ENCODE peak calls at places on chromosomes 3 and 15, in ten cellular contexts. V is K562, I is Karpas-422, P is OCI-LY7, G is SK-N-SH, U is PC-3, L is IMR-90, Y is GM23248, H is A549, E is H1. T is an unnamed sample. For H3K4me1 and H3K9me3, the result is how much of the 10 kb centered on the place peaks cover.

GRCh38 chr15:100717596-100717995 is 115.2 kb downstream of the ASB7 start:
- DNase-seq in L (no peak), V (no peak), I (no peak), U (no peak), P (no peak), Y (no peak), E (no peak), H (no peak), G (no peak), T (no peak)

GRCh38 chr3:183907176-183907575 is 22.5 kb upstream of the PARL start:
- DNase-seq in L (no peak), U (no peak), P (no peak), H (no peak), V (no peak), E (no peak), Y (no peak), G (no peak), I (no peak), T (peak)

GRCh38 chr3:13574798-13575451 is 26.0 kb downstream of the FBLN2 start:
- DNase-seq in E (no peak), V (peak), H (no peak), G (no peak), Y (peak), P (no peak), I (no peak), U (no peak), L (peak), T (peak)

GRCh38 chr15:48999314-48999713 is 35.6 kb upstream of the SHC4 start:
- DNase-seq in H (no peak), E (no peak), L (no peak), V (no peak), P (no peak), I (no peak), U (no peak), G (no peak), Y (no peak), T (no peak)

GRCh38 chr3:154324919-154325318 is 632 bp upstream of the DHX36 start:
- DNase-seq in P (no peak), I (no peak), E (no peak), L (no peak), Y (peak), V (no peak), H (no peak), U (no peak), G (no peak), T (no peak)

GRCh38 chr3:12423918-12424634 is 60.2 kb upstream of the TSEN2 start:
- DNase-seq in Y (peak), L (peak), I (no peak), V (no peak), U (peak), P (no peak), E (no peak), H (no peak), G (peak), T (no peak)

GRCh38 chr3:142000341-142000870 is 124.0 kb downstream of the ATP1B3 start:
- DNase-seq in I (peak), G (no peak), V (no peak), H (no peak), Y (no peak), P (no peak), U (no peak), L (no peak), E (no peak), T (no peak)

GRCh38 chr3:132289311-132289710 is 27.9 kb upstream of the ACP3 start:
- DNase-seq in E (no peak), P (no peak), H (no peak), Y (peak), V (no peak), L (no peak), G (no peak), I (no peak), U (no peak), T (no peak)

GRCh38 chr15:42097018-42097417 is 2.7 kb upstream of the PLA2G4D start:
- DNase-seq in V (no peak), U (no peak), H (no peak), L (no peak), G (no peak), Y (no peak), P (no peak), E (no peak), I (no peak), T (no peak)

GRCh38 chr3:31567036-31567435 is 34.3 kb downstream of the STT3B start:
- DNase-seq in H (no peak), E (no peak), P (peak), V (peak), U (peak), L (no peak), G (peak), I (peak), Y (no peak), T (no peak)

GRCh38 chr15:88377509-88377908 is 89.7 kb downstream of the MRPL46 start:
- DNase-seq in L (no peak), P (no peak), Y (no peak), U (no peak), G (no peak), E (no peak), I (no peak), V (no peak), H (no peak), T (no peak)

GRCh38 chr3:13189639-13190375 is 116.6 kb upstream of the IQSEC1 start:
- DNase-seq in U (peak), G (no peak), I (no peak), L (peak), E (no peak), V (no peak), H (no peak), P (peak), Y (peak), T (peak)

GRCh38 chr3:29331830-29332637 is 51.2 kb downstream of the RBMS3 start:
- DNase-seq in U (no peak), H (no peak), Y (peak), L (no peak), E (no peak), P (no peak), V (no peak), G (no peak), I (no peak), T (no peak)

GRCh38 chr3:14214764-14215163 is 36.1 kb downstream of the LSM3 start:
- DNase-seq in Y (no peak), H (no peak), L (no peak), U (no peak), P (no peak), E (no peak), G (no peak), I (no peak), V (no peak), T (no peak)

GRCh38 chr3:144296808-144297207 is 325.2 kb downstream of the DIPK2A start:
- DNase-seq in E (no peak), H (no peak), I (no peak), L (no peak), U (no peak), V (no peak), G (no peak), Y (no peak), P (no peak), T (no peak)

DNA sequence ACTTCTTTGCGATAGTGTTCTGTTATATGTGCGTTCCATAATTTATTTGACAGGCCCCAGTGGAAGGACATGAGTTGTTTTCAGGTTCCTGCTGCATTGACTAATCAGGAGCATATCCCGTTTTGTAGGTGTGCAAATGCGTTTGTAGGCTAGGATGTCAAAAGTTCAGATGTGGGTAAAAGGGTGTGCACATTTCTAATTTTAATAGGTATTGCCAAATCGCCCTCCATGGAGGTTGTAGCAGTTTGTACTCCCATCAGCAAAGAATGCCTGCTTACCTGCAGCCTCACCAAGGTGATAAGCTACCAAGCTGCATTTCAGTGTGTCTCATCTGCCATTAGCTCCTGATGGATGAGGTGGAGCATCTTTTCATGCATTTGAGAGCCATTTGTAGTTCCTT is 36.3 kb downstream of the KLF13 start:
- DNase-seq in G (no peak), L (no peak), V (no peak), P (no peak), U (no peak), H (no peak), Y (no peak), I (no peak), E (no peak), T (peak)
- H3K4me1 ChIP-seq in G (under half), L (under half), V (half or more), P (half or more), U (under half), H (under half), Y (under half), I (half or more), E (under half), T (under half)

GRCh38 chr3:47034868-47035489 is 55.5 kb downstream of the NBEAL2 start:
- DNase-seq in U (no peak), L (no peak), P (no peak), I (no peak), V (no peak), E (no peak), Y (no peak), H (no peak), G (no peak), T (no peak)
- H3K9me3 ChIP-seq in U (under half), L (under half), P (under half), I (under half), V (under half), E (under half), Y (under half), H (under half), G (under half), T (under half)

GRCh38 chr3:40521254-40521653 is 3.5 kb upstream of the ZNF621 start:
- DNase-seq in G (no peak), Y (no peak), U (no peak), L (no peak), H (no peak), P (no peak), I (no peak), V (no peak), E (no peak), T (no peak)

GRCh38 chr3:40528426-40528825 is 3.7 kb downstream of the ZNF621 start:
- DNase-seq in G (no peak), V (no peak), Y (no peak), E (no peak), P (no peak), I (no peak), H (no peak), U (no peak), L (no peak), T (no peak)

GRCh38 chr3:40524571-40525285 is at the start of gene ZNF621:
- DNase-seq in U (peak), P (peak), I (peak), V (peak), G (peak), Y (peak), L (peak), H (peak), E (peak), T (peak)

GRCh38 chr3:40523781-40524180 is 979 bp upstream of the ZNF621 start:
- DNase-seq in U (peak), P (no peak), I (peak), L (no peak), V (no peak), H (no peak), Y (peak), G (peak), E (no peak), T (no peak)

GRCh38 chr3:40524222-40524570 is 564 bp upstream of the ZNF621 start:
- DNase-seq in P (no peak), Y (no peak), L (peak), E (no peak), G (no peak), H (no peak), U (no peak), V (no peak), I (no peak), T (no peak)
- H3K4me2 ChIP-seq in P (peak), Y (peak), L (peak), E (peak), G (peak), H (peak), U (peak), V (peak), I (peak), T (peak)

DNA sequence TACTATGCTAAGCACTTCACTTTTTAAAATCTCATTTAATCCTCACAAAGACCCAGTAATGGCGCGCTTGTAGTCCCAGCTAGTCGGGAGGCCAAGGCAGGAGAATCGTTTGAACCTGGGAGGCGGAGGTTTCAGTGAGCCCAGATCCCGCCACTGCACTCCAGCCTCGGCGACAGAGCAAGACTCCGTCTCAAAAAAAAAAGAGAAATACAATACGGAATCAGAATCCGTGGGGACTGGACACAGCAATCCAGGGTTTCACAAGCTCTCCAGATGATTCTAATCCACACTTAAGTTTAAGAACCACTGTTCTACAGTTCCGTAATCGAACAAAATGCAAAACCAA is 426 bp upstream of the SUMF1 start:
- DNase-seq in H (no peak), E (no peak), L (no peak), G (no peak), I (no peak), P (no peak), U (no peak), Y (no peak), V (no peak), T (no peak)
- H3K4me1 ChIP-seq in H (under half), E (under half), L (under half), G (under half), I (under half), P (under half), U (under half), Y (under half), V (under half), T (under half)

DNA sequence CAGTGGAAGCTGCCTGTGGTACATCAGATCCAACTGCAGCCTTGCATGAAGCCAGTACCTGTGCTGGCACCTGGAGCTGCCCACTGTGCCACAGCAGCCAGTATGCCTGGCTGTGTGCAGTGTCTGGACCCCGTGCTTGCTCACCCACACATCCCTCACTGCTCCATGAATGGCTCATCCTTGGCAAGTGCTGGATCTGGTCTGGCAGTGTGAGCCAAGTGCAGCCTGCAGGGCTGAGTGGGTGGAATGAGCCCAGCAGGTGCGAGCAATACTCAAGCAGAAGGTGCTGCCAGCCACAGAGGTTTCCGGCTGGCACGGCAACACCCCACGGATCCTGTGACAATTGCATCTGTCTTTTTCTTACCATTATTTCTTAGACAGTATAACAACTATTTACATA is 488.2 kb upstream of the ROBO2 start:
- DNase-seq in Y (peak), P (no peak), I (no peak), G (no peak), U (no peak), L (no peak), H (no peak), E (no peak), V (no peak), T (no peak)
- H3K9me3 ChIP-seq in Y (under half), P (under half), I (under half), G (under half), U (under half), L (under half), H (under half), E (under half), V (under half), T (under half)

GRCh38 chr3:180447156-180447555 is 154.8 kb upstream of the TTC14 start:
- DNase-seq in I (no peak), P (no peak), H (no peak), L (no peak), G (no peak), E (no peak), Y (peak), V (no peak), U (peak), T (peak)
- H3K4me2 ChIP-seq in I (no peak), P (no peak), H (no peak), L (no peak), G (no peak), E (no peak), Y (no peak), V (no peak), U (no peak), T (no peak)

DNA sequence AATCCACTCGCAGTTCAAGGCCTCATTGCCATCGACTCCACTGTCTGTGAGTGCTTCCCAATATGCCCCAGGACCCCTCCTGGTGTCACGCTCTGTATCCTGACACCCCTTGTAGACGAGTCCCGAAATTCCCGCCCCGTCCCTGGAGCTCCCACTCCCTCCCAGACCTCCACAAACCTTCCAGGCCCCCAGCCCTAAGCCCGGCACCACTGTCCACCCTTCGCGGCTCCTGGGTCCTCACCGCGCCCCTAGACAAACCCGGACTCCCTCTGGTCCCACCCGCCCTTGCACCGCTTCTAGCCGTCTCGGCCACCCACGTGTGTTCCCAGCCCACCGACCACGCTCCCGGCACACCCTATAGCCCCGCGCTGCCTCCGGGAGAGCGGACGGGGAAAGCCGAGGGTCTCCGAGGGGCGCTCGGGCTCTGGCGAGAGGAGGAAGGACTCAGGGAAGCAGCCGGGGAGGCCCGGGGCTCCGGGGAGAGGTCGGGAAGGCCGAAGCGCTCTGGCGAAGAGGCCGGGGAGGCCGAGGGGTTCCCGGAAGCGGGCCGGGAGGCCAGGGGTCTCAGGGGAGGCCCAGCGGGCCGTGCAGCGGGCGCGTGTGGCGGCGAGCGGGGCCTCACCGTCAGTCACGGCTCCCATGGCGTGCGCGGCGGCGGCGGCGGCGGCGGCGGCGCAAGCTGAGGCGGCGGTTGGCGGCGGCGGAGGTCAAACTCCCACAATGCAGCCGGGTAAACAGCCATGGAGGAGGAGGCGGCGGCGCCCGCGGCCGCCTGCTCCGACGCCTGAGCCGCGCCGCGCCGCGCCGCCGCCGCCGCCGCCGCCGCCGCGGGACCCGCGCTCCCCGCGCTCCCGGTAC is at the start of the genes ATXN7 and THOC7:
- DNase-seq in I (peak), V (peak), H (peak), E (no peak), U (peak), G (peak), L (peak), Y (peak), P (peak), T (peak)
- H3K4me1 ChIP-seq in I (half or more), V (under half), H (under half), E (under half), U (under half), G (under half), L (under half), Y (under half), P (under half), T (under half)

GRCh38 chr3:138539352-138539751 is 54.7 kb downstream of the CEP70 start:
- DNase-seq in I (no peak), L (no peak), P (no peak), G (no peak), Y (no peak), U (no peak), H (no peak), V (no peak), E (no peak), T (no peak)

GRCh38 chr3:138547342-138547975 is 46.6 kb downstream of the CEP70 start:
- DNase-seq in P (no peak), V (no peak), E (no peak), U (peak), L (no peak), Y (no peak), G (no peak), H (no peak), I (no peak), T (no peak)

GRCh38 chr3:138544546-138544945 is 49.5 kb downstream of the CEP70 start:
- DNase-seq in H (no peak), P (no peak), V (no peak), G (no peak), E (no peak), I (no peak), U (no peak), L (no peak), Y (no peak), T (no peak)

DNA sequence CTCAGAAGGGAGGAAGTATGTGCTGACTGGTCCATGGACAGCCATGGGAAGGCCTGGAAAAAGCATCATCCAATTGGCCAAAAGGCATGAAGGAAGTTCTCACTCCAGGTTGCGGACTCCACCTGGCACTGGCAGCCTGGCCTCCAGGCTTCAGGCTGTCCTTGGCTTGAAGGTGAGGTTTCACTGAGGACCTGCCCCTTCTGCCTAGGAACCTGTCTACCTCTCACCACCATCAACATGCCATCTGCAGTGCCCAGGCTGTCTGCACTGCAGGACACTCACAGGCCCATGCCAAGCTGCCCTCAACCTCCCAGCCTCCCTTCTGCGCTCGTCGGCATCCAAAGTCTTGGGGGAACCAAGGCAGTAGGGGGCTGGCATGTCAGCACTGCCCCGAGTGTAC is 51.1 kb downstream of the CEP70 start:
- DNase-seq in H (no peak), G (no peak), L (no peak), P (no peak), E (no peak), Y (no peak), U (no peak), V (no peak), I (no peak), T (peak)
- H3K9me3 ChIP-seq in H (under half), G (under half), L (under half), P (under half), E (under half), Y (under half), U (under half), V (under half), I (under half), T (under half)

GRCh38 chr3:143171656-143172055 is 52.1 kb downstream of the CHST2 start:
- DNase-seq in P (no peak), G (no peak), I (no peak), L (peak), H (no peak), U (no peak), V (no peak), E (no peak), Y (peak), T (peak)
- H3K4me2 ChIP-seq in P (no peak), G (no peak), I (peak), L (no peak), H (no peak), U (no peak), V (no peak), E (no peak), Y (peak), T (peak)